ENCODE peak calls at places on chromosomes 4 and X, in four cellular contexts. L is uterus, E is non-pigmented ciliary epithelial cell, W is GM20000. X is an unnamed sample.

GRCh38 chr4:176436500-176436973 is 116.8 kb downstream of the SPCS3 start:
- DNase-seq in L (no peak), E (peak), W (no peak), X (no peak)

GRCh38 chrX:861335-861890 is 230.8 kb downstream of the SHOX start:
- DNase-seq in L (no peak), E (no peak), W (no peak), X (no peak)

GRCh38 chrX:101485212-101486064 is at the start of gene ARMCX4:
- DNase-seq in L (peak), E (no peak), W (no peak), X (peak)

GRCh38 chr4:156291317-156291716 is 337.7 kb upstream of the CTSO start:
- DNase-seq in L (no peak), E (peak), W (no peak), X (no peak)

GRCh38 chrX:144896323-144896722 is 351.0 kb upstream of the SPANXN1 start:
- DNase-seq in L (no peak), E (no peak), W (no peak), X (no peak)

GRCh38 chr4:122117743-122118142 is 34.4 kb upstream of the BLTP1 start:
- DNase-seq in L (no peak), E (no peak), W (no peak), X (no peak)

GRCh38 chr4:159484049-159484448 is 381.2 kb downstream of the RAPGEF2 start:
- DNase-seq in L (no peak), E (no peak), W (no peak), X (no peak)

GRCh38 chrX:155094468-155095061 is 23.3 kb downstream of the BRCC3 start:
- DNase-seq in L (no peak), E (no peak), W (no peak), X (no peak)

GRCh38 chr4:185817403-185817818 is 5.4 kb upstream of the SORBS2 start:
- DNase-seq in L (no peak), E (no peak), W (no peak), X (peak)

GRCh38 chr4:110663738-110664444 is 41.0 kb upstream of the PITX2 start:
- DNase-seq in L (no peak), E (peak), W (no peak), X (no peak)

GRCh38 chr4:27568236-27568951 is 707.8 kb downstream of the STIM2 start:
- DNase-seq in L (no peak), E (no peak), W (no peak), X (no peak)

GRCh38 chr4:6987566-6987920 is 55.6 kb upstream of the TADA2B start:
- DNase-seq in L (no peak), E (no peak), W (no peak), X (no peak)

GRCh38 chrX:104112326-104112951 is at the start of gene ZCCHC18:
- DNase-seq in L (peak), E (no peak), W (peak), X (peak)

GRCh38 chr4:123787710-123788109 is 391.1 kb downstream of the SPRY1 start:
- DNase-seq in L (no peak), E (no peak), W (no peak), X (no peak)

GRCh38 chr4:75831856-75832405 is 70.3 kb downstream of the PPEF2 start:
- DNase-seq in L (no peak), E (no peak), W (no peak), X (no peak)

GRCh38 chrX:10360121-10360520 is 203.3 kb downstream of the CLCN4 start:
- DNase-seq in L (no peak), E (no peak), W (no peak), X (no peak)

GRCh38 chr4:153426207-153426886 is 39.8 kb upstream of the TMEM131L start:
- DNase-seq in L (no peak), E (no peak), W (no peak), X (no peak)

GRCh38 chr4:3767569-3768288 is 1.5 kb downstream of the ADRA2C start:
- DNase-seq in L (no peak), E (no peak), W (no peak), X (no peak)

GRCh38 chr4:66639361-66639760 is 905.9 kb downstream of the CENPC start:
- DNase-seq in L (no peak), E (no peak), W (no peak), X (no peak)

GRCh38 chrX:140933056-140933455 is 69.3 kb upstream of the SPANXB1 start:
- DNase-seq in L (no peak), E (no peak), W (no peak), X (no peak)

GRCh38 chr4:1900087-1900433 is 28.9 kb downstream of the NSD2 start:
- DNase-seq in L (no peak), E (no peak), W (no peak), X (peak)

GRCh38 chrX:103586314-103586646 is 965 bp downstream of the TCEAL4 start:
- DNase-seq in L (peak), E (no peak), W (no peak), X (peak)

GRCh38 chrX:150366951-150367545 is 3.9 kb downstream of the MAMLD1 start:
- DNase-seq in L (no peak), E (no peak), W (no peak), X (no peak)

GRCh38 chr4:148857234-148857972 is 415.2 kb upstream of the NR3C2 start:
- DNase-seq in L (no peak), E (peak), W (no peak), X (no peak)

X was measured in upper lobe of right lung.